ENCODE peak calls at places on chromosomes 12 and 14, in nine cellular contexts. F is HCT116, R is RWPE1, J is iPS DF 6.9, D is PC-9, Q is breast epithelium, L is heart right ventricle, X is transverse colon, H is dorsolateral prefrontal cortex. K is an unnamed sample.

GRCh38 chr12:122064034-122064777 is 14.3 kb upstream of the MLXIP start:
- DNase-seq in X (peak; percentile 88), Q (peak; percentile 39), L (peak; percentile 91), R (peak; percentile 77), D (peak; percentile 95), J (peak; percentile 97), H (peak; percentile 88), F (peak; percentile 99), K (peak; percentile 88)

GRCh38 chr14:91310620-91311283 is 66.2 kb upstream of the GPR68 start:
- DNase-seq in L (no peak), H (no peak), F (no peak), Q (no peak), D (no peak), J (no peak), X (no peak), R (no peak), K (no peak)

GRCh38 chr12:63093711-63094110 is 57.3 kb downstream of the AVPR1A start:
- DNase-seq in R (no peak), L (no peak), D (no peak), X (no peak), F (no peak), Q (no peak), J (no peak), H (no peak), K (no peak)

GRCh38 chr12:6238875-6239274 is 38.7 kb downstream of the CD9 start:
- DNase-seq in L (no peak), Q (no peak), D (no peak), R (no peak), H (no peak), J (no peak), F (no peak), X (no peak), K (no peak)

GRCh38 chr14:61388976-61389576 is 67.7 kb downstream of the PRKCH start:
- DNase-seq in L (no peak), R (no peak), D (peak; percentile 69), J (no peak), F (peak; percentile 36), Q (no peak), X (no peak), H (no peak), K (no peak)

GRCh38 chr12:102957339-102958050 is at the start of gene ASCL1:
- DNase-seq in R (no peak), D (no peak), F (no peak), H (no peak), Q (no peak), X (no peak), J (no peak), L (no peak), K (no peak)

GRCh38 chr14:69865701-69866365 is 13.4 kb upstream of the SMOC1 start:
- DNase-seq in J (no peak), H (no peak), X (no peak), R (no peak), L (no peak), Q (no peak), F (no peak), D (no peak), K (no peak)

GRCh38 chr14:92949496-92950192 is 26.7 kb downstream of the CHGA start:
- DNase-seq in Q (no peak), H (no peak), J (no peak), F (no peak), X (no peak), L (no peak), R (no peak), D (no peak), K (no peak)

GRCh38 chr14:54438703-54439102 is 2.5 kb downstream of the CNIH1 start:
- DNase-seq in L (no peak), R (no peak), D (no peak), H (no peak), J (no peak), X (no peak), F (no peak), Q (no peak), K (no peak)

GRCh38 chr14:36655963-36656768 is 5.5 kb upstream of the PAX9 start:
- DNase-seq in Q (no peak), H (no peak), D (no peak), X (peak; percentile 32), F (peak; percentile 54), J (no peak), R (peak; percentile 36), L (no peak), K (no peak)

GRCh38 chr12:65634061-65634460 is 190.2 kb upstream of the HMGA2 start:
- DNase-seq in F (no peak), R (peak; percentile 56), H (no peak), L (no peak), Q (no peak), X (no peak), J (no peak), D (no peak), K (no peak)

GRCh38 chr14:68292467-68293334 is 473.1 kb downstream of the RAD51B start:
- DNase-seq in H (no peak), L (no peak), J (no peak), X (peak; percentile 64), R (no peak), D (no peak), Q (no peak), F (no peak), K (no peak)

GRCh38 chr14:23910081-23910875 is 43.3 kb upstream of the DHRS4 start:
- DNase-seq in H (no peak), F (peak; percentile 38), X (peak; percentile 54), Q (no peak), R (peak; percentile 83), L (no peak), J (peak; percentile 87), D (no peak), K (peak; percentile 88)

GRCh38 chr12:14366211-14366762 is 805 bp downstream of the ATF7IP start:
- DNase-seq in F (no peak), L (no peak), J (no peak), H (no peak), R (peak; percentile 7), Q (no peak), X (no peak), D (peak; percentile 40), K (no peak)

GRCh38 chr14:69505338-69506240 is 21.1 kb downstream of the PLEKHD1 start:
- DNase-seq in R (no peak), Q (no peak), L (no peak), J (no peak), F (peak; percentile 43), D (peak; percentile 89), H (no peak), X (no peak), K (no peak)

GRCh38 chr14:90091393-90091792 is 29.6 kb downstream of the KCNK13 start:
- DNase-seq in J (no peak), D (peak; percentile 73), F (no peak), Q (no peak), X (no peak), R (peak; percentile 7), L (no peak), H (no peak), K (no peak)

GRCh38 chr12:27474344-27474743 is 27.8 kb downstream of the SMCO2 start:
- DNase-seq in D (no peak), Q (no peak), H (no peak), R (peak; percentile 27), J (no peak), X (no peak), F (no peak), L (no peak), K (no peak)

GRCh38 chr12:95574799-95575452 is 23.6 kb upstream of the USP44 start:
- DNase-seq in R (peak; percentile 62), D (peak; percentile 43), J (no peak), Q (no peak), F (peak; percentile 49), X (no peak), L (no peak), H (no peak), K (no peak)

GRCh38 chr12:124740691-124741137 is 123.0 kb downstream of the SCARB1 start:
- DNase-seq in L (no peak), H (no peak), X (peak; percentile 50), J (no peak), R (peak; percentile 49), F (peak; percentile 78), Q (no peak), D (peak; percentile 52), K (peak; percentile 63)

GRCh38 chr14:50520947-50521815 is 11.2 kb downstream of the MAP4K5 start:
- DNase-seq in H (no peak), Q (no peak), F (peak; percentile 45), J (no peak), L (no peak), X (peak; percentile 19), R (peak; percentile 85), D (peak; percentile 85), K (no peak)

DNA sequence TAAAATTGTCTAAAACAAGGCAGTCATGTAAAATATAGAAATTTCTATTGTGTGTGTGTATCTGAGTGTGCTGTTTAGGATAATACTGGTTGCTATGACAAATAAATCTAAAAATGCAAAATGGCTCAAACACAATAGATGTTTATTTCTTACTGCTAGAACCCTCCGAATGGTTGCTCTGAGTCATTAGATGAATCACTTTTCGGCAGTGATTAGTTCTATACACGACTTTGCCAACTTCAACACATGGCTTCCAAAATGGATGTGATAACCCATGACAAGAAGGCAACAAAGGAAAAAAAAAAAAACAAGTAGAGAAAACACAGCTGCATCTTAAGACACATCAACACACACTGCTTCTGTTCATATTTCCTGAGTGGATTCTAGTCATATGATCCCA is 729.2 kb downstream of the AACS start:
- DNase-seq in R (peak; percentile 10), H (no peak), L (no peak), J (no peak), F (no peak), Q (no peak), X (no peak), D (no peak), K (no peak)
- H3K27ac ChIP-seq in R (no peak overlapping the region), H (no peak overlapping the region), L (no peak overlapping the region), J (no peak overlapping the region), F (no peak overlapping the region), Q (no peak overlapping the region), X (no peak overlapping the region), D (no peak overlapping the region), K (no peak overlapping the region)

DNA sequence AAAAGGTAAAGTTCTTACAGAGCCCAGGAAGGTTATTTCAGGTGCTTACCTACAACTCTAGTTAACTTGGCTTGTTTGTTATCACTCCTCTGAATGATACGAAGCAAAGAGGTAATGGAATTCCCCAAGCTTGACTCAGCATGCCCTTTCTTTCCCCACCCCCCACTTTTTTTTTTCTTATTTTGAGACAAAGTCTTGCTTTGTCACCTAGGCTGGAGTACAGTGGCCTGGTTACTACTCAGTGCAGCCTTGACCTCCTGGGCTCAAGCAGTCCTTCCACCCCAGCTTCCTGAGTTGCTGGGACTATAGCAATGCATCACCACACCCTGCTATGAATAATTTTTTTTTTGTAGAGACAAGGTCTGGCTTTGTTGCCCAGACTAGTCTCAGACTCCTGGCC is 17.1 kb upstream of the YBX3 start:
- DNase-seq in R (no peak), L (no peak), H (no peak), F (no peak), X (no peak), J (no peak), D (peak; percentile 86), Q (no peak), K (no peak)
- H3K27ac ChIP-seq in R (no peak overlapping the region), L (no peak overlapping the region), H (no peak overlapping the region), F (no peak overlapping the region), X (no peak overlapping the region), J (no peak overlapping the region), D (peak overlapping the region; percentile 74), Q (no peak overlapping the region), K (no peak overlapping the region)

GRCh38 chr12:18907793-18908580 is 170.1 kb downstream of the CAPZA3 start:
- DNase-seq in D (no peak), R (no peak), H (no peak), Q (no peak), X (no peak), F (no peak), J (no peak), L (peak; percentile 19), K (no peak)
- H3K27ac ChIP-seq in D (no peak overlapping the region), R (no peak overlapping the region), H (no peak overlapping the region), Q (no peak overlapping the region), X (no peak overlapping the region), F (no peak overlapping the region), J (no peak overlapping the region), L (peak overlapping the region; percentile 24), K (no peak overlapping the region)

GRCh38 chr12:54025507-54026393 is 2.5 kb upstream of the HOXC6 start:
- DNase-seq in D (no peak), R (no peak), H (no peak), Q (no peak), F (no peak), L (no peak), J (no peak), X (no peak), K (no peak)
- H3K27ac ChIP-seq in D (no peak overlapping the region), R (no peak overlapping the region), H (no peak overlapping the region), Q (peak overlapping the region; percentile 84), F (no peak overlapping the region), L (no peak overlapping the region), J (no peak overlapping the region), X (no peak overlapping the region), K (no peak overlapping the region)